ENCODE peak calls at places on chromosomes 4 and X, in eight cellular contexts. One of them, this sample, is unnamed.

GRCh38 chr4:149605601-149606378 is 209.9 kb downstream of the IQCM start:
- DNase-seq in hepatocyte: no peak
- DNase-seq in BE2C: no peak
- DNase-seq in ascending aorta: no peak
- DNase-seq in transverse colon: no peak
- DNase-seq in left lung: no peak
- DNase-seq in fibroblast of lung: peak; percentile 23
- DNase-seq in mammary epithelial cell: peak; percentile 19
- DNase-seq in this sample: peak; percentile 4

GRCh38 chr4:140083320-140083719 is 70.7 kb downstream of the MAML3 start:
- DNase-seq in BE2C: no peak
- DNase-seq in left lung: no peak
- DNase-seq in hepatocyte: no peak
- DNase-seq in transverse colon: no peak
- DNase-seq in ascending aorta: no peak
- DNase-seq in fibroblast of lung: no peak
- DNase-seq in mammary epithelial cell: no peak
- DNase-seq in this sample: no peak

GRCh38 chr4:52748432-52748831 is 2.8 kb downstream of the ERVMER34-1 start:
- DNase-seq in mammary epithelial cell: no peak
- DNase-seq in hepatocyte: no peak
- DNase-seq in fibroblast of lung: no peak
- DNase-seq in BE2C: no peak
- DNase-seq in ascending aorta: no peak
- DNase-seq in left lung: no peak
- DNase-seq in transverse colon: peak; percentile 45
- DNase-seq in this sample: no peak

GRCh38 chrX:18681996-18682395 is 10.1 kb upstream of the RS1 start:
- DNase-seq in hepatocyte: no peak
- DNase-seq in fibroblast of lung: no peak
- DNase-seq in mammary epithelial cell: no peak
- DNase-seq in transverse colon: no peak
- DNase-seq in ascending aorta: no peak
- DNase-seq in BE2C: no peak
- DNase-seq in left lung: no peak
- DNase-seq in this sample: no peak

GRCh38 chrX:138711399-138712347 is at the start of gene FGF13:
- DNase-seq in left lung: peak; percentile 64
- DNase-seq in transverse colon: peak; percentile 7
- DNase-seq in mammary epithelial cell: no peak
- DNase-seq in fibroblast of lung: peak; percentile 1
- DNase-seq in hepatocyte: peak; percentile 55
- DNase-seq in ascending aorta: peak; percentile 70
- DNase-seq in BE2C: peak; percentile 8
- DNase-seq in this sample: no peak

GRCh38 chrX:816411-816810 is 185.8 kb downstream of the SHOX start:
- DNase-seq in transverse colon: no peak
- DNase-seq in BE2C: no peak
- DNase-seq in mammary epithelial cell: no peak
- DNase-seq in ascending aorta: no peak
- DNase-seq in fibroblast of lung: no peak
- DNase-seq in left lung: no peak
- DNase-seq in hepatocyte: no peak
- DNase-seq in this sample: no peak

GRCh38 chr4:26952891-26953290 is 92.2 kb downstream of the STIM2 start:
- DNase-seq in BE2C: no peak
- DNase-seq in hepatocyte: no peak
- DNase-seq in fibroblast of lung: no peak
- DNase-seq in transverse colon: no peak
- DNase-seq in mammary epithelial cell: no peak
- DNase-seq in left lung: no peak
- DNase-seq in ascending aorta: no peak
- DNase-seq in this sample: no peak

GRCh38 chrX:38654302-38654701 is 93.0 kb downstream of the TSPAN7 start:
- DNase-seq in ascending aorta: no peak
- DNase-seq in hepatocyte: peak; percentile 35
- DNase-seq in transverse colon: no peak
- DNase-seq in BE2C: peak; percentile 9
- DNase-seq in fibroblast of lung: peak; percentile 40
- DNase-seq in left lung: no peak
- DNase-seq in mammary epithelial cell: peak; percentile 28
- DNase-seq in this sample: no peak

GRCh38 chr4:30413915-30414314 is 306.3 kb upstream of the PCDH7 start:
- DNase-seq in left lung: no peak
- DNase-seq in hepatocyte: no peak
- DNase-seq in transverse colon: no peak
- DNase-seq in fibroblast of lung: no peak
- DNase-seq in mammary epithelial cell: no peak
- DNase-seq in ascending aorta: no peak
- DNase-seq in BE2C: no peak
- DNase-seq in this sample: no peak

GRCh38 chr4:173288296-173288695 is 45.9 kb downstream of the HMGB2 start:
- DNase-seq in transverse colon: peak; percentile 70
- DNase-seq in left lung: no peak
- DNase-seq in hepatocyte: peak; percentile 85
- DNase-seq in BE2C: peak; percentile 85
- DNase-seq in fibroblast of lung: peak; percentile 71
- DNase-seq in mammary epithelial cell: peak; percentile 52
- DNase-seq in ascending aorta: peak; percentile 73
- DNase-seq in this sample: no peak

GRCh38 chrX:18354369-18355329 is at the start of gene SCML2:
- DNase-seq in mammary epithelial cell: peak; percentile 2
- DNase-seq in fibroblast of lung: peak; percentile 46
- DNase-seq in ascending aorta: no peak
- DNase-seq in hepatocyte: peak; percentile 64
- DNase-seq in transverse colon: peak; percentile 41
- DNase-seq in left lung: peak; percentile 85
- DNase-seq in BE2C: peak; percentile 58
- DNase-seq in this sample: no peak

GRCh38 chr4:86957214-86957613 is 22.4 kb downstream of the AFF1 start:
- DNase-seq in BE2C: no peak
- DNase-seq in fibroblast of lung: peak; percentile 45
- DNase-seq in mammary epithelial cell: peak; percentile 72
- DNase-seq in ascending aorta: no peak
- DNase-seq in transverse colon: no peak
- DNase-seq in hepatocyte: no peak
- DNase-seq in left lung: no peak
- DNase-seq in this sample: no peak

GRCh38 chr4:103364066-103364465 is 165.9 kb upstream of the CENPE start:
- DNase-seq in fibroblast of lung: no peak
- DNase-seq in mammary epithelial cell: peak; percentile 4
- DNase-seq in transverse colon: no peak
- DNase-seq in hepatocyte: no peak
- DNase-seq in left lung: no peak
- DNase-seq in BE2C: no peak
- DNase-seq in ascending aorta: no peak
- DNase-seq in this sample: no peak

DNA sequence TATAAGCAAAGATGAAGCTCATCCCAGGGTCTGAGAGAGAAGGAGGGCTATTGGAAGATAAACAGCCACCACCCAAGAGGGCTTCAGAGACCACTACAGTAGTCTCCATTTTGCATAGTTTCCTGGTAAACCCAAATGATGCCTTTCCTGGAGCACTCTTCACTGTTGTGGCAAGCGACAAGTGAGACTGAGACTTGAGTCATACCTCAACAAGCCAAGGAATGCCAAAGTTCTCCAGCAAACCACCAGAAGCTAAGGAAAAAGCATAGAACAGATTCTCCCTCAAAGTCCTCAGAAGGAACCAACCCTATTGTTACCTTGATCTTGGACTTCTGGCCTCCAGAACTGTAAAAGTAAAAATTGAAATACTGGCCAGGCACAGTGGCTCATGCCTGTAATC is 65.9 kb downstream of the LARP7 start:
- DNase-seq in left lung: no peak
- DNase-seq in mammary epithelial cell: no peak
- DNase-seq in ascending aorta: no peak
- DNase-seq in fibroblast of lung: no peak
- DNase-seq in BE2C: no peak
- DNase-seq in hepatocyte: no peak
- DNase-seq in transverse colon: no peak
- DNase-seq in this sample: no peak
- H3K27me3 ChIP-seq in left lung: peaks cover 31% of the 10 kb centered on the region
- H3K27me3 ChIP-seq in mammary epithelial cell: peaks cover 25% of the 10 kb centered on the region
- H3K27me3 ChIP-seq in ascending aorta: no peaks in the 10 kb centered on the region
- H3K27me3 ChIP-seq in fibroblast of lung: peaks cover 18% of the 10 kb centered on the region
- H3K27me3 ChIP-seq in BE2C: no peaks in the 10 kb centered on the region
- H3K27me3 ChIP-seq in hepatocyte: peaks cover 46% of the 10 kb centered on the region
- H3K27me3 ChIP-seq in transverse colon: peaks cover 52% of the 10 kb centered on the region
- H3K27me3 ChIP-seq in this sample: peaks cover 16% of the 10 kb centered on the region

GRCh38 chrX:12771445-12772069 is 19.7 kb upstream of the PRPS2 start:
- DNase-seq in hepatocyte: peak; percentile 79
- DNase-seq in ascending aorta: no peak
- DNase-seq in left lung: peak; percentile 89
- DNase-seq in mammary epithelial cell: no peak
- DNase-seq in fibroblast of lung: peak; percentile 46
- DNase-seq in transverse colon: peak; percentile 66
- DNase-seq in BE2C: peak; percentile 34
- DNase-seq in this sample: no peak
- TF ChIP-seq CTCF in hepatocyte: peak; percentile 55
- TF ChIP-seq CTCF in ascending aorta: no peak
- TF ChIP-seq CTCF in left lung: peak; percentile 70
- TF ChIP-seq CTCF in mammary epithelial cell: peak; percentile 44
- TF ChIP-seq CTCF in fibroblast of lung: peak; percentile 67
- TF ChIP-seq CTCF in transverse colon: peak; percentile 25
- TF ChIP-seq CTCF in BE2C: peak; percentile 41
- TF ChIP-seq CTCF in this sample: peak; percentile 75

GRCh38 chr4:175411251-175411650 is 400.8 kb downstream of the GPM6A start:
- DNase-seq in ascending aorta: no peak
- DNase-seq in fibroblast of lung: no peak
- DNase-seq in hepatocyte: no peak
- DNase-seq in left lung: no peak
- DNase-seq in transverse colon: no peak
- DNase-seq in mammary epithelial cell: no peak
- DNase-seq in BE2C: no peak
- DNase-seq in this sample: no peak
- H3K36me3 ChIP-seq in ascending aorta: no peaks in the 10 kb centered on the region
- H3K36me3 ChIP-seq in fibroblast of lung: no peaks in the 10 kb centered on the region
- H3K36me3 ChIP-seq in hepatocyte: no peaks in the 10 kb centered on the region
- H3K36me3 ChIP-seq in left lung: no peaks in the 10 kb centered on the region
- H3K36me3 ChIP-seq in transverse colon: no peaks in the 10 kb centered on the region
- H3K36me3 ChIP-seq in mammary epithelial cell: no peaks in the 10 kb centered on the region
- H3K36me3 ChIP-seq in BE2C: no peaks in the 10 kb centered on the region
- H3K36me3 ChIP-seq in this sample: no peaks in the 10 kb centered on the region

DNA sequence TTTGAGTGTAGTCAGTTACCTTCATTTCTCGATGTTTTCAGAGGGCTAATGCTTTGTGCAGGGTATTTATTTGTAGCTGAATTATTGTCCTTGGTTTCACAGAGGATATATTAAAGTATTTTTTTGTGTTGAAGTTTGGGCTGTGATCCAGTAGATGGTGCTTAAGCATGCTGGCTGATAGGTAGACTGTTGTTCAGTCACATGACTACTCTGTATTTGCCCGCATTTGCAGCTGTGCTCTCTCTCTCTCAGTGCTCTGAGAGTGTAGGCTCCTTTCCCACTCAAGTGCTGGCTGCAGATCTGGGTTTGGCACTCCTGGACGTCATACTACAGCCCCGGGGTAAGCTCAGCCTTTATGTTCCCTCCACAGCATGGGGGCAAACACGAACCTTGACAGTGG is 21.7 kb downstream of the RAB40AL start:
- DNase-seq in left lung: no peak
- DNase-seq in transverse colon: no peak
- DNase-seq in mammary epithelial cell: peak; percentile 14
- DNase-seq in ascending aorta: no peak
- DNase-seq in BE2C: peak; percentile 9
- DNase-seq in fibroblast of lung: peak; percentile 1
- DNase-seq in hepatocyte: no peak
- DNase-seq in this sample: no peak
- H3K27me3 ChIP-seq in left lung: no peaks in the 10 kb centered on the region
- H3K27me3 ChIP-seq in transverse colon: no peaks in the 10 kb centered on the region
- H3K27me3 ChIP-seq in mammary epithelial cell: peaks cover 2% of the 10 kb centered on the region
- H3K27me3 ChIP-seq in ascending aorta: no peaks in the 10 kb centered on the region
- H3K27me3 ChIP-seq in BE2C: no peaks in the 10 kb centered on the region
- H3K27me3 ChIP-seq in fibroblast of lung: no peaks in the 10 kb centered on the region
- H3K27me3 ChIP-seq in hepatocyte: no peaks in the 10 kb centered on the region
- H3K27me3 ChIP-seq in this sample: no peaks in the 10 kb centered on the region